ENCODE peak calls at places on chromosomes 2 and 18, in four cellular contexts. L, G, U and I are unnamed samples.

GRCh38 chr2:198059800-198060199 is 255.4 kb downstream of the PLCL1 start:
- DNase-seq in L (no peak), G (no peak), U (no peak), I (no peak)

GRCh38 chr2:39914949-39915348 is 135.9 kb upstream of the THUMPD2 start:
- DNase-seq in L (no peak), G (no peak), U (no peak), I (no peak)

GRCh38 chr2:57407742-57408343 is 638.8 kb upstream of the VRK2 start:
- DNase-seq in L (no peak), G (no peak), U (no peak), I (no peak)

GRCh38 chr18:11324956-11325873 is 175.8 kb upstream of the PIEZO2 start:
- DNase-seq in L (no peak), G (no peak), U (no peak), I (peak)

GRCh38 chr18:77108821-77109692 is 23.5 kb downstream of the MBP start:
- DNase-seq in L (no peak), G (no peak), U (no peak), I (no peak)

GRCh38 chr2:14358774-14359173 is 273.7 kb upstream of the LRATD1 start:
- DNase-seq in L (no peak), G (no peak), U (no peak), I (no peak)

GRCh38 chr2:97806738-97807618 is 93.6 kb downstream of the ZAP70 start:
- DNase-seq in L (peak), G (peak), U (peak), I (peak)

GRCh38 chr2:182330451-182331325 is 96.1 kb downstream of the PDE1A start:
- DNase-seq in L (no peak), G (no peak), U (no peak), I (peak)

GRCh38 chr2:161166538-161167409 is 6.5 kb downstream of the TANK start:
- DNase-seq in L (no peak), G (no peak), U (no peak), I (no peak)

GRCh38 chr18:24627644-24628315 is 167.3 kb downstream of the HRH4 start:
- DNase-seq in L (peak), G (no peak), U (no peak), I (no peak)

GRCh38 chr2:223055836-223056235 is 3.8 kb downstream of the KCNE4 start:
- DNase-seq in L (no peak), G (peak), U (peak), I (no peak)

DNA sequence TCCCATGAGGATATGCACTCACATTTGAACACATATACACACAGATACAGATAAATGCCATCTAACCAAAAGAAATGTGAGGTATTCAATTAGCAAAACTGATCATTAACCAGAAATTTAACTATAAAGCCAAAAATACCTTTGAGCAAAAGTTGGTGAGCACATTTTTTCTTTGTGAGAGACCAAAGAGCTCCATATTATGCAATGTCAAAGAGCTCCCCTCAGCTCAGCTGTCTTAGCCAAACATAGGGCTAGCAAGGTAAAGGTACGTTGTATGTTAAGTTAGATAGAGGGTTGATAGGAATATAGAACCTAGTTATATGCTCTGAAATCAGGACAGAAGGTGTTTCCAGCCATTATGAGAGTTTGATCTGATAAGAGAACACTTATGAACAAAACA is 43.8 kb downstream of the CYBRD1 start:
- DNase-seq in L (no peak), G (no peak), U (no peak), I (no peak)
- TF ChIP-seq CTCF in L (no peak), G (no peak), U (no peak), I (no peak)

DNA sequence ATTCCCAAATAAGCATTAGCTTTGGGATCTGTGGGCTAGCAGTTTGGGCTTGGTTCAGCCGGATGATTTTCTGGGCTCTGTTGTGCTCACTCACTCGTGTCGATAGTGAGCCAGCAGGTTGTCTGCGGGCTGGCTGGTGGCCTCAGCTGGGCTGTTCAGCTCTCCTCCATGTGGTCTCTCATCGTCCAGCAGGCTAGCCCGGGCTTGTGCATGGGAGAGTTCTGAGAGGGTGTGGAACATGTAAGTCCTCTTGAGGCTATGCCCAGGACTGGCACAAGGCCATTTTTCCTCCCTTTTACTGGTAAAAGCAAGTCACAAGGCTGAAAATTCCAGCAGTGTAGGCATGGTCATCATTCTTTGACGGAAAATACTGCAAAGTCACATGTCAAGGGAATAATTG is 38.5 kb downstream of the NTSR2 start:
- DNase-seq in L (no peak), G (no peak), U (no peak), I (no peak)
- H3K4me3 ChIP-seq in L (no peak), G (no peak), U (no peak), I (no peak)

DNA sequence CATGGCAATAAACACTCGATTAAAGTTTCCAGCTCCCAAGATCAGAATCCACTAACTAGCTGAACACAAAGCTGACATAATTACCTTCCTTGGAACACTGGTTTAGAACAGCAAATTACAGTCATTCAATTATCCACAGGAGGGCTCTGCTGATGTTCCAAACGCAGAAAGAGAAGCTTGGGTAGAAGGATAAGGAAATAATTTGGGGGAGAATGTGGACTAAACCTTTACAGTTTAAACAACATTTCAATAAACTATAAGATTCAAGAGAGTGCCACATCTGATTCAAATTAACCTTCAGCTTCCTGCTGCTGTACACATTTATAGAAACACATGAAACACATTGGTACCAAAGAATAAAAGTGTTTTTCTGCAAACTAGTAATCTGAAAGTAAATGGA is 67.8 kb upstream of the ARL4C start:
- DNase-seq in L (peak), G (no peak), U (no peak), I (peak)
- TF ChIP-seq CTCF in L (no peak), G (no peak), U (no peak), I (peak)

GRCh38 chr2:7098816-7099215 is 181.6 kb downstream of the RNF144A start:
- DNase-seq in L (no peak), G (no peak), U (no peak), I (no peak)

GRCh38 chr2:7093376-7093775 is 176.2 kb downstream of the RNF144A start:
- DNase-seq in L (no peak), G (no peak), U (no peak), I (no peak)

GRCh38 chr2:7094113-7094760 is 177.0 kb downstream of the RNF144A start:
- DNase-seq in L (no peak), G (no peak), U (no peak), I (no peak)

GRCh38 chr2:7096726-7097352 is 179.6 kb downstream of the RNF144A start:
- DNase-seq in L (no peak), G (no peak), U (no peak), I (no peak)

DNA sequence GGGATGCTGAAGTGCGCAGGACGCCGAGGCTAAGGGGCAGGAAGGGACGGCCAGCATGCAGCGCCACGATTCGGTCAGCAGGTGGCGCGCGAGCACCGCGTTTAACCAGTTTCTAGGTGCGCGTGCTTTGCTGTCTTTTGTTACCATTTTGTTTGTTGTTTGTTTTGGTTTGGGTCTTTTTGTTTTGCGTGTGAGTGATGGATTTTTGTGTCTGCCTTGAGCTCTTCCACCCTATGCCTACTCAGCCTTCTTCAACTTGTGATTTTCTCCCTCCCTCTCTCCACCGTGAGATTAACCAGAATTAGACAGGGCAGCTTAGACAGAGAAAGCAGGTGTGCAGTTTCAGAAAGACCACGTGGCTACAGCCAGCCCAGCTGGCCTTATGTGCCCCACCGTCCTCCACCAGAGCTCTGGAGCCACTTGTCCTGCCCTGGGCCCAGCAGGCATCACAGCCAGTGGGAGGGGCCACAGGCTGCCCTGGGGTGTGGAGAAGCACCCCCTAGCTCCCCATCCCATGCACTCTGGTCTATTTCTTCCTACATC is 180.2 kb downstream of the RNF144A start:
- DNase-seq in L (peak), G (peak), U (peak), I (peak)
- H3K4me3 ChIP-seq in L (no peak), G (no peak), U (no peak), I (peak)

GRCh38 chr2:8667896-8668512 is 13.9 kb upstream of the ID2 start:
- DNase-seq in L (no peak), G (no peak), U (no peak), I (no peak)

GRCh38 chr2:8670580-8670979 is 11.3 kb upstream of the ID2 start:
- DNase-seq in L (no peak), G (no peak), U (no peak), I (no peak)

GRCh38 chr2:8669157-8669852 is 12.6 kb upstream of the ID2 start:
- DNase-seq in L (no peak), G (no peak), U (no peak), I (no peak)

GRCh38 chr2:8663997-8664396 is 17.9 kb upstream of the ID2 start:
- DNase-seq in L (no peak), G (no peak), U (no peak), I (no peak)

GRCh38 chr2:8666581-8666980 is 15.3 kb upstream of the ID2 start:
- DNase-seq in L (no peak), G (no peak), U (no peak), I (no peak)
- TF ChIP-seq CTCF in L (no peak), G (no peak), U (no peak), I (no peak)

GRCh38 chr2:102283996-102284395 is 27.4 kb upstream of the IL1RL1 start:
- DNase-seq in L (no peak), G (no peak), U (no peak), I (peak)
- H3K4me3 ChIP-seq in L (no peak), G (no peak), U (no peak), I (no peak)

GRCh38 chr2:767440-767839 is 90.2 kb upstream of the TMEM18 start:
- DNase-seq in L (no peak), G (no peak), U (no peak), I (no peak)
- TF ChIP-seq CTCF in L (no peak), G (no peak), U (no peak), I (no peak)

DNA sequence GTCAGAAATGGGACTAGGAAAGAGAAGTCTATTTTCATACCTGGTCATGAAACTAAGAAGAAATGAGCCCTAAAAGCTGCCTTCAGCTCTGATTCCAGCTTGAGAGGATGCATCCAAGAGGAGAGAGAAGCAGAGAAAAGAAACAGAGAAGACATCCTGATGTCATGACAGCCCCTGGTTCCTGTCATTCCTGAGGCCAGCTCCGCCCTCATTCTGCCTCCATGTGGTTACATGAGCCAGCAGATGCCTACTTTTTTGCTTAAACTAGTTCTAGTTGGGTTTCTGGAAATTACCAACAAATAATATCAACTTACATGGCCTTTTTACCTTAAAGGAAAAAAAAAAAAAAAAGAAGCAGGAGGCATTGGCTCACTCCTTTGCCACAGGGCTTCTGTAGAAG is 14.1 kb upstream of the ACKR3 start:
- DNase-seq in L (no peak), G (no peak), U (no peak), I (no peak)
- H3K4me3 ChIP-seq in L (no peak), G (no peak), U (no peak), I (no peak)

GRCh38 chr2:64586883-64587481 is 62.9 kb downstream of the AFTPH start:
- DNase-seq in L (peak), G (no peak), U (no peak), I (peak)
- TF ChIP-seq CTCF in L (peak), G (peak), U (peak), I (peak)

DNA sequence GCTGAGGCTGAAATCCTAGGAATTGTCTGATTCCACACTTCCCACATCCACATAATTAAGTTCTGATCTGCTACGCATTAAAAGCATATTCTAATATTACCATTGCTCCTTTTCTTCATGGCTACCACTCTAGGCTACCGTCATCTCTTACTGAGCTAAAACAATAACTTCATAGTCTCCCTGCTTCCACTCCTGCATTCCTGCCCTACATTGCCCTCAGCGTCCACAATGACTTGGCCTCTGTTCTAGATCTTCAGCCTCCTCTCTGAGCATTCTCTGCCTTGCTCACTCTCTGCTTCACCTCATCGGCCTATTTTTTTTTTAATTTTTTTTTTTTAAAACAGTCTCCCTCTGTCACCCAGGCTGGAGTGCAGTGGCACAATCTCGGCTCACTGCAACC is 15.8 kb upstream of the TLK1 start:
- DNase-seq in L (no peak), G (no peak), U (no peak), I (no peak)
- H3K4me3 ChIP-seq in L (no peak), G (no peak), U (no peak), I (no peak)